ENCODE peak calls at places on chromosomes 4 and X, in five cellular contexts. O is skeletal muscle cell, Y is NT2/D1, W is natural killer cell, Z is activated T-cell treated with anti-CD3 and anti-CD28 coated beads for 1 hour. U is an unnamed sample.

GRCh38 chr4:119728692-119729593 is 100.3 kb upstream of the PDE5A start:
- DNase-seq in O (no peak), Y (no peak), Z (no peak), W (no peak), U (no peak)

GRCh38 chr4:85149656-85150055 is 183.2 kb upstream of the WDFY3 start:
- DNase-seq in Y (no peak), O (peak), Z (no peak), W (no peak), U (peak)

GRCh38 chr4:4455199-4455865 is 68.4 kb downstream of the NSG1 start:
- DNase-seq in W (no peak), Y (no peak), Z (no peak), O (no peak), U (no peak)

GRCh38 chrX:39152106-39152649 is 350.9 kb downstream of the MID1IP1 start:
- DNase-seq in W (no peak), Z (no peak), O (no peak), Y (peak), U (no peak)

GRCh38 chrX:11059923-11060322 is 51.2 kb upstream of the HCCS start:
- DNase-seq in Y (no peak), Z (no peak), W (no peak), O (peak), U (peak)

GRCh38 chrX:148047216-148047615 is 66.1 kb downstream of the FMR1NB start:
- DNase-seq in Z (no peak), O (no peak), W (no peak), Y (no peak), U (no peak)

GRCh38 chr4:156959298-156959702 is 12.3 kb downstream of the PDGFC start:
- DNase-seq in O (no peak), Z (no peak), W (no peak), Y (no peak), U (no peak)

GRCh38 chr4:182143822-182144620 is 99.2 kb upstream of the TENM3 start:
- DNase-seq in O (peak), W (no peak), Y (no peak), Z (no peak), U (peak)

GRCh38 chr4:182518421-182518820 is 275.2 kb downstream of the TENM3 start:
- DNase-seq in Y (no peak), Z (no peak), O (no peak), W (no peak), U (no peak)

GRCh38 chr4:128782076-128782715 is 27.3 kb upstream of the JADE1 start:
- DNase-seq in O (no peak), Z (peak), W (peak), Y (no peak), U (no peak)

GRCh38 chr4:158869761-158870160 is 100.9 kb downstream of the FNIP2 start:
- DNase-seq in Y (no peak), O (no peak), W (no peak), Z (no peak), U (no peak)

GRCh38 chr4:27973056-27973455 is 1112.4 kb downstream of the STIM2 start:
- DNase-seq in W (no peak), O (no peak), Y (no peak), Z (no peak), U (no peak)

GRCh38 chr4:60589425-60589824 is 610.7 kb upstream of the ADGRL3 start:
- DNase-seq in W (no peak), Y (no peak), O (no peak), Z (no peak), U (no peak)

GRCh38 chrX:103756736-103757135 is 19.9 kb upstream of the PLP1 start:
- DNase-seq in Z (no peak), Y (no peak), O (no peak), W (no peak), U (no peak)

GRCh38 chr4:150224896-150225591 is 146.8 kb downstream of the DCLK2 start:
- DNase-seq in Y (peak), Z (no peak), W (no peak), O (peak), U (peak)